ENCODE peak calls at places on chromosome 5, in nine cellular contexts. One of them, this sample, is unnamed.

GRCh38 chr5:38607396-38607795 is 51.0 kb upstream of the LIFR start:
- DNase-seq in mucosa of gallbladder: no peak
- DNase-seq in Caki2: no peak
- DNase-seq in upper lobe of left lung: no peak
- DNase-seq in H1: no peak
- DNase-seq in stimulated activated CD8-positive, alpha-beta memory T cell treated with anti-CD3 and anti-CD28 coated beads, Interleukin-7, amount 100 ng/mL, for 1 hour: no peak
- DNase-seq in Daoy: peak; percentile 60
- DNase-seq in activated naive CD4-positive, alpha-beta T cell: no peak
- DNase-seq in activated CD4-positive, CD25-positive, alpha-beta regulatory T cell treated with anti-CD3 and anti-CD28 coated beads, Interleukin-2, amount 50 U/mL, for 72 hours: no peak
- DNase-seq in this sample: no peak

GRCh38 chr5:151637676-151638075 is 46.5 kb upstream of the FAT2 start:
- DNase-seq in activated CD4-positive, CD25-positive, alpha-beta regulatory T cell treated with anti-CD3 and anti-CD28 coated beads, Interleukin-2, amount 50 U/mL, for 72 hours: no peak
- DNase-seq in stimulated activated CD8-positive, alpha-beta memory T cell treated with anti-CD3 and anti-CD28 coated beads, Interleukin-7, amount 100 ng/mL, for 1 hour: no peak
- DNase-seq in upper lobe of left lung: no peak
- DNase-seq in mucosa of gallbladder: no peak
- DNase-seq in H1: no peak
- DNase-seq in activated naive CD4-positive, alpha-beta T cell: no peak
- DNase-seq in Daoy: no peak
- DNase-seq in Caki2: no peak
- DNase-seq in this sample: peak; percentile 76

GRCh38 chr5:149063017-149063687 is at the start of gene SH3TC2:
- DNase-seq in stimulated activated CD8-positive, alpha-beta memory T cell treated with anti-CD3 and anti-CD28 coated beads, Interleukin-7, amount 100 ng/mL, for 1 hour: no peak
- DNase-seq in H1: peak; percentile 59
- DNase-seq in Daoy: peak; percentile 58
- DNase-seq in mucosa of gallbladder: peak; percentile 55
- DNase-seq in activated naive CD4-positive, alpha-beta T cell: no peak
- DNase-seq in activated CD4-positive, CD25-positive, alpha-beta regulatory T cell treated with anti-CD3 and anti-CD28 coated beads, Interleukin-2, amount 50 U/mL, for 72 hours: no peak
- DNase-seq in upper lobe of left lung: peak; percentile 59
- DNase-seq in Caki2: peak; percentile 58
- DNase-seq in this sample: no peak

GRCh38 chr5:124908603-124909451 is 162.4 kb upstream of the ZNF608 start:
- DNase-seq in stimulated activated CD8-positive, alpha-beta memory T cell treated with anti-CD3 and anti-CD28 coated beads, Interleukin-7, amount 100 ng/mL, for 1 hour: no peak
- DNase-seq in activated naive CD4-positive, alpha-beta T cell: no peak
- DNase-seq in H1: no peak
- DNase-seq in upper lobe of left lung: no peak
- DNase-seq in activated CD4-positive, CD25-positive, alpha-beta regulatory T cell treated with anti-CD3 and anti-CD28 coated beads, Interleukin-2, amount 50 U/mL, for 72 hours: no peak
- DNase-seq in Caki2: peak; percentile 64
- DNase-seq in Daoy: peak; percentile 69
- DNase-seq in mucosa of gallbladder: peak; percentile 35
- DNase-seq in this sample: no peak

GRCh38 chr5:19584131-19584530 is 403.9 kb downstream of the CDH18 start:
- DNase-seq in H1: no peak
- DNase-seq in Caki2: no peak
- DNase-seq in activated CD4-positive, CD25-positive, alpha-beta regulatory T cell treated with anti-CD3 and anti-CD28 coated beads, Interleukin-2, amount 50 U/mL, for 72 hours: no peak
- DNase-seq in activated naive CD4-positive, alpha-beta T cell: no peak
- DNase-seq in mucosa of gallbladder: no peak
- DNase-seq in upper lobe of left lung: no peak
- DNase-seq in stimulated activated CD8-positive, alpha-beta memory T cell treated with anti-CD3 and anti-CD28 coated beads, Interleukin-7, amount 100 ng/mL, for 1 hour: no peak
- DNase-seq in Daoy: no peak
- DNase-seq in this sample: no peak

GRCh38 chr5:114249838-114250237 is 112.0 kb upstream of the KCNN2 start:
- DNase-seq in upper lobe of left lung: no peak
- DNase-seq in stimulated activated CD8-positive, alpha-beta memory T cell treated with anti-CD3 and anti-CD28 coated beads, Interleukin-7, amount 100 ng/mL, for 1 hour: no peak
- DNase-seq in mucosa of gallbladder: no peak
- DNase-seq in Caki2: no peak
- DNase-seq in activated naive CD4-positive, alpha-beta T cell: no peak
- DNase-seq in H1: no peak
- DNase-seq in activated CD4-positive, CD25-positive, alpha-beta regulatory T cell treated with anti-CD3 and anti-CD28 coated beads, Interleukin-2, amount 50 U/mL, for 72 hours: no peak
- DNase-seq in Daoy: no peak
- DNase-seq in this sample: no peak

GRCh38 chr5:133779828-133780475 is 167.6 kb upstream of the FSTL4 start:
- DNase-seq in mucosa of gallbladder: no peak
- DNase-seq in Daoy: no peak
- DNase-seq in activated CD4-positive, CD25-positive, alpha-beta regulatory T cell treated with anti-CD3 and anti-CD28 coated beads, Interleukin-2, amount 50 U/mL, for 72 hours: no peak
- DNase-seq in stimulated activated CD8-positive, alpha-beta memory T cell treated with anti-CD3 and anti-CD28 coated beads, Interleukin-7, amount 100 ng/mL, for 1 hour: no peak
- DNase-seq in upper lobe of left lung: no peak
- DNase-seq in activated naive CD4-positive, alpha-beta T cell: no peak
- DNase-seq in Caki2: no peak
- DNase-seq in H1: no peak
- DNase-seq in this sample: no peak

GRCh38 chr5:67065697-67066096 is 130.9 kb downstream of the CD180 start:
- DNase-seq in Caki2: no peak
- DNase-seq in mucosa of gallbladder: no peak
- DNase-seq in activated CD4-positive, CD25-positive, alpha-beta regulatory T cell treated with anti-CD3 and anti-CD28 coated beads, Interleukin-2, amount 50 U/mL, for 72 hours: no peak
- DNase-seq in Daoy: no peak
- DNase-seq in H1: no peak
- DNase-seq in stimulated activated CD8-positive, alpha-beta memory T cell treated with anti-CD3 and anti-CD28 coated beads, Interleukin-7, amount 100 ng/mL, for 1 hour: no peak
- DNase-seq in upper lobe of left lung: no peak
- DNase-seq in activated naive CD4-positive, alpha-beta T cell: no peak
- DNase-seq in this sample: no peak

GRCh38 chr5:58439094-58439644 is 20.7 kb downstream of the PLK2 start:
- DNase-seq in stimulated activated CD8-positive, alpha-beta memory T cell treated with anti-CD3 and anti-CD28 coated beads, Interleukin-7, amount 100 ng/mL, for 1 hour: no peak
- DNase-seq in activated naive CD4-positive, alpha-beta T cell: no peak
- DNase-seq in upper lobe of left lung: no peak
- DNase-seq in Caki2: no peak
- DNase-seq in mucosa of gallbladder: no peak
- DNase-seq in activated CD4-positive, CD25-positive, alpha-beta regulatory T cell treated with anti-CD3 and anti-CD28 coated beads, Interleukin-2, amount 50 U/mL, for 72 hours: no peak
- DNase-seq in Daoy: no peak
- DNase-seq in H1: no peak
- DNase-seq in this sample: no peak

GRCh38 chr5:176629853-176630680 is at the start of the genes EIF4E1B and SNCB:
- DNase-seq in H1: no peak
- DNase-seq in activated naive CD4-positive, alpha-beta T cell: no peak
- DNase-seq in activated CD4-positive, CD25-positive, alpha-beta regulatory T cell treated with anti-CD3 and anti-CD28 coated beads, Interleukin-2, amount 50 U/mL, for 72 hours: peak; percentile 33
- DNase-seq in mucosa of gallbladder: no peak
- DNase-seq in Daoy: peak; percentile 75
- DNase-seq in upper lobe of left lung: peak; percentile 90
- DNase-seq in Caki2: peak; percentile 48
- DNase-seq in stimulated activated CD8-positive, alpha-beta memory T cell treated with anti-CD3 and anti-CD28 coated beads, Interleukin-7, amount 100 ng/mL, for 1 hour: no peak
- DNase-seq in this sample: no peak

GRCh38 chr5:151259931-151260330 is 6.9 kb downstream of the GM2A start:
- DNase-seq in mucosa of gallbladder: no peak
- DNase-seq in Caki2: no peak
- DNase-seq in H1: no peak
- DNase-seq in activated CD4-positive, CD25-positive, alpha-beta regulatory T cell treated with anti-CD3 and anti-CD28 coated beads, Interleukin-2, amount 50 U/mL, for 72 hours: no peak
- DNase-seq in Daoy: no peak
- DNase-seq in stimulated activated CD8-positive, alpha-beta memory T cell treated with anti-CD3 and anti-CD28 coated beads, Interleukin-7, amount 100 ng/mL, for 1 hour: no peak
- DNase-seq in activated naive CD4-positive, alpha-beta T cell: no peak
- DNase-seq in upper lobe of left lung: no peak
- DNase-seq in this sample: no peak

GRCh38 chr5:173972844-173973613 is 15.9 kb upstream of the C5orf47 start:
- DNase-seq in upper lobe of left lung: peak; percentile 82
- DNase-seq in stimulated activated CD8-positive, alpha-beta memory T cell treated with anti-CD3 and anti-CD28 coated beads, Interleukin-7, amount 100 ng/mL, for 1 hour: peak; percentile 59
- DNase-seq in mucosa of gallbladder: peak; percentile 89
- DNase-seq in activated CD4-positive, CD25-positive, alpha-beta regulatory T cell treated with anti-CD3 and anti-CD28 coated beads, Interleukin-2, amount 50 U/mL, for 72 hours: peak; percentile 70
- DNase-seq in Daoy: peak; percentile 84
- DNase-seq in H1: peak; percentile 70
- DNase-seq in activated naive CD4-positive, alpha-beta T cell: peak; percentile 55
- DNase-seq in Caki2: peak; percentile 57
- DNase-seq in this sample: peak; percentile 96

GRCh38 chr5:3954633-3955032 is 359.0 kb downstream of the IRX1 start:
- DNase-seq in activated CD4-positive, CD25-positive, alpha-beta regulatory T cell treated with anti-CD3 and anti-CD28 coated beads, Interleukin-2, amount 50 U/mL, for 72 hours: no peak
- DNase-seq in Daoy: no peak
- DNase-seq in H1: no peak
- DNase-seq in activated naive CD4-positive, alpha-beta T cell: no peak
- DNase-seq in upper lobe of left lung: no peak
- DNase-seq in Caki2: no peak
- DNase-seq in stimulated activated CD8-positive, alpha-beta memory T cell treated with anti-CD3 and anti-CD28 coated beads, Interleukin-7, amount 100 ng/mL, for 1 hour: no peak
- DNase-seq in mucosa of gallbladder: no peak
- DNase-seq in this sample: no peak

GRCh38 chr5:116887104-116887503 is 312.5 kb upstream of the SEMA6A start:
- DNase-seq in Caki2: no peak
- DNase-seq in mucosa of gallbladder: no peak
- DNase-seq in activated CD4-positive, CD25-positive, alpha-beta regulatory T cell treated with anti-CD3 and anti-CD28 coated beads, Interleukin-2, amount 50 U/mL, for 72 hours: no peak
- DNase-seq in stimulated activated CD8-positive, alpha-beta memory T cell treated with anti-CD3 and anti-CD28 coated beads, Interleukin-7, amount 100 ng/mL, for 1 hour: no peak
- DNase-seq in upper lobe of left lung: no peak
- DNase-seq in activated naive CD4-positive, alpha-beta T cell: no peak
- DNase-seq in Daoy: no peak
- DNase-seq in H1: no peak
- DNase-seq in this sample: no peak

GRCh38 chr5:139878093-139878492 is 82.5 kb downstream of the PSD2 start:
- DNase-seq in Daoy: peak; percentile 27
- DNase-seq in activated CD4-positive, CD25-positive, alpha-beta regulatory T cell treated with anti-CD3 and anti-CD28 coated beads, Interleukin-2, amount 50 U/mL, for 72 hours: no peak
- DNase-seq in activated naive CD4-positive, alpha-beta T cell: no peak
- DNase-seq in H1: no peak
- DNase-seq in mucosa of gallbladder: peak; percentile 16
- DNase-seq in Caki2: peak; percentile 8
- DNase-seq in stimulated activated CD8-positive, alpha-beta memory T cell treated with anti-CD3 and anti-CD28 coated beads, Interleukin-7, amount 100 ng/mL, for 1 hour: no peak
- DNase-seq in upper lobe of left lung: no peak
- DNase-seq in this sample: no peak

GRCh38 chr5:61678966-61679365 is 346.9 kb downstream of the ZSWIM6 start:
- DNase-seq in activated CD4-positive, CD25-positive, alpha-beta regulatory T cell treated with anti-CD3 and anti-CD28 coated beads, Interleukin-2, amount 50 U/mL, for 72 hours: no peak
- DNase-seq in Caki2: no peak
- DNase-seq in upper lobe of left lung: no peak
- DNase-seq in activated naive CD4-positive, alpha-beta T cell: no peak
- DNase-seq in mucosa of gallbladder: no peak
- DNase-seq in H1: no peak
- DNase-seq in Daoy: peak; percentile 31
- DNase-seq in stimulated activated CD8-positive, alpha-beta memory T cell treated with anti-CD3 and anti-CD28 coated beads, Interleukin-7, amount 100 ng/mL, for 1 hour: no peak
- DNase-seq in this sample: no peak

GRCh38 chr5:107449369-107449768 is 221.4 kb downstream of the EFNA5 start:
- DNase-seq in Caki2: no peak
- DNase-seq in Daoy: no peak
- DNase-seq in activated CD4-positive, CD25-positive, alpha-beta regulatory T cell treated with anti-CD3 and anti-CD28 coated beads, Interleukin-2, amount 50 U/mL, for 72 hours: no peak
- DNase-seq in activated naive CD4-positive, alpha-beta T cell: no peak
- DNase-seq in mucosa of gallbladder: no peak
- DNase-seq in upper lobe of left lung: no peak
- DNase-seq in stimulated activated CD8-positive, alpha-beta memory T cell treated with anti-CD3 and anti-CD28 coated beads, Interleukin-7, amount 100 ng/mL, for 1 hour: no peak
- DNase-seq in H1: no peak
- DNase-seq in this sample: no peak

GRCh38 chr5:43242196-43242595 is 50.2 kb downstream of the NIM1K start:
- DNase-seq in activated naive CD4-positive, alpha-beta T cell: no peak
- DNase-seq in Daoy: no peak
- DNase-seq in H1: no peak
- DNase-seq in stimulated activated CD8-positive, alpha-beta memory T cell treated with anti-CD3 and anti-CD28 coated beads, Interleukin-7, amount 100 ng/mL, for 1 hour: no peak
- DNase-seq in mucosa of gallbladder: no peak
- DNase-seq in Caki2: no peak
- DNase-seq in upper lobe of left lung: no peak
- DNase-seq in activated CD4-positive, CD25-positive, alpha-beta regulatory T cell treated with anti-CD3 and anti-CD28 coated beads, Interleukin-2, amount 50 U/mL, for 72 hours: no peak
- DNase-seq in this sample: no peak

GRCh38 chr5:179906795-179907569 is 715 bp downstream of the TBC1D9B start:
- DNase-seq in Daoy: peak; percentile 32
- DNase-seq in activated CD4-positive, CD25-positive, alpha-beta regulatory T cell treated with anti-CD3 and anti-CD28 coated beads, Interleukin-2, amount 50 U/mL, for 72 hours: peak; percentile 41
- DNase-seq in stimulated activated CD8-positive, alpha-beta memory T cell treated with anti-CD3 and anti-CD28 coated beads, Interleukin-7, amount 100 ng/mL, for 1 hour: no peak
- DNase-seq in activated naive CD4-positive, alpha-beta T cell: no peak
- DNase-seq in Caki2: peak; percentile 38
- DNase-seq in upper lobe of left lung: peak; percentile 72
- DNase-seq in mucosa of gallbladder: no peak
- DNase-seq in H1: no peak
- DNase-seq in this sample: no peak

GRCh38 chr5:51652980-51653379 is 269.7 kb downstream of the ISL1 start:
- DNase-seq in upper lobe of left lung: no peak
- DNase-seq in activated naive CD4-positive, alpha-beta T cell: no peak
- DNase-seq in Caki2: peak; percentile 54
- DNase-seq in stimulated activated CD8-positive, alpha-beta memory T cell treated with anti-CD3 and anti-CD28 coated beads, Interleukin-7, amount 100 ng/mL, for 1 hour: no peak
- DNase-seq in Daoy: peak; percentile 3
- DNase-seq in H1: no peak
- DNase-seq in activated CD4-positive, CD25-positive, alpha-beta regulatory T cell treated with anti-CD3 and anti-CD28 coated beads, Interleukin-2, amount 50 U/mL, for 72 hours: no peak
- DNase-seq in mucosa of gallbladder: no peak
- DNase-seq in this sample: no peak

GRCh38 chr5:136016945-136017530 is 11.8 kb upstream of the TGFBI start:
- DNase-seq in mucosa of gallbladder: no peak
- DNase-seq in upper lobe of left lung: no peak
- DNase-seq in Daoy: peak; percentile 100
- DNase-seq in activated CD4-positive, CD25-positive, alpha-beta regulatory T cell treated with anti-CD3 and anti-CD28 coated beads, Interleukin-2, amount 50 U/mL, for 72 hours: no peak
- DNase-seq in stimulated activated CD8-positive, alpha-beta memory T cell treated with anti-CD3 and anti-CD28 coated beads, Interleukin-7, amount 100 ng/mL, for 1 hour: no peak
- DNase-seq in activated naive CD4-positive, alpha-beta T cell: no peak
- DNase-seq in H1: no peak
- DNase-seq in Caki2: peak; percentile 94
- DNase-seq in this sample: no peak

GRCh38 chr5:107519900-107520354 is 150.8 kb downstream of the EFNA5 start:
- DNase-seq in activated naive CD4-positive, alpha-beta T cell: no peak
- DNase-seq in Caki2: peak; percentile 61
- DNase-seq in stimulated activated CD8-positive, alpha-beta memory T cell treated with anti-CD3 and anti-CD28 coated beads, Interleukin-7, amount 100 ng/mL, for 1 hour: no peak
- DNase-seq in activated CD4-positive, CD25-positive, alpha-beta regulatory T cell treated with anti-CD3 and anti-CD28 coated beads, Interleukin-2, amount 50 U/mL, for 72 hours: no peak
- DNase-seq in upper lobe of left lung: no peak
- DNase-seq in H1: no peak
- DNase-seq in mucosa of gallbladder: no peak
- DNase-seq in Daoy: peak; percentile 31
- DNase-seq in this sample: no peak

GRCh38 chr5:76960004-76960625 is 7.3 kb downstream of the CRHBP start:
- DNase-seq in upper lobe of left lung: no peak
- DNase-seq in Daoy: peak; percentile 83
- DNase-seq in H1: no peak
- DNase-seq in activated CD4-positive, CD25-positive, alpha-beta regulatory T cell treated with anti-CD3 and anti-CD28 coated beads, Interleukin-2, amount 50 U/mL, for 72 hours: no peak
- DNase-seq in activated naive CD4-positive, alpha-beta T cell: no peak
- DNase-seq in Caki2: no peak
- DNase-seq in stimulated activated CD8-positive, alpha-beta memory T cell treated with anti-CD3 and anti-CD28 coated beads, Interleukin-7, amount 100 ng/mL, for 1 hour: no peak
- DNase-seq in mucosa of gallbladder: no peak
- DNase-seq in this sample: no peak

GRCh38 chr5:179385892-179386291 is 40.6 kb upstream of the ADAMTS2 start:
- DNase-seq in activated naive CD4-positive, alpha-beta T cell: no peak
- DNase-seq in upper lobe of left lung: no peak
- DNase-seq in H1: no peak
- DNase-seq in Daoy: no peak
- DNase-seq in Caki2: no peak
- DNase-seq in activated CD4-positive, CD25-positive, alpha-beta regulatory T cell treated with anti-CD3 and anti-CD28 coated beads, Interleukin-2, amount 50 U/mL, for 72 hours: no peak
- DNase-seq in mucosa of gallbladder: no peak
- DNase-seq in stimulated activated CD8-positive, alpha-beta memory T cell treated with anti-CD3 and anti-CD28 coated beads, Interleukin-7, amount 100 ng/mL, for 1 hour: no peak
- DNase-seq in this sample: no peak

GRCh38 chr5:133565993-133566392 is 46.3 kb downstream of the FSTL4 start:
- DNase-seq in Caki2: peak; percentile 16
- DNase-seq in mucosa of gallbladder: peak; percentile 19
- DNase-seq in upper lobe of left lung: no peak
- DNase-seq in activated CD4-positive, CD25-positive, alpha-beta regulatory T cell treated with anti-CD3 and anti-CD28 coated beads, Interleukin-2, amount 50 U/mL, for 72 hours: no peak
- DNase-seq in H1: no peak
- DNase-seq in stimulated activated CD8-positive, alpha-beta memory T cell treated with anti-CD3 and anti-CD28 coated beads, Interleukin-7, amount 100 ng/mL, for 1 hour: no peak
- DNase-seq in activated naive CD4-positive, alpha-beta T cell: no peak
- DNase-seq in Daoy: peak; percentile 30
- DNase-seq in this sample: no peak

GRCh38 chr5:169628891-169629290 is 8.2 kb upstream of the DOCK2 start:
- DNase-seq in activated naive CD4-positive, alpha-beta T cell: no peak
- DNase-seq in H1: no peak
- DNase-seq in activated CD4-positive, CD25-positive, alpha-beta regulatory T cell treated with anti-CD3 and anti-CD28 coated beads, Interleukin-2, amount 50 U/mL, for 72 hours: no peak
- DNase-seq in upper lobe of left lung: no peak
- DNase-seq in stimulated activated CD8-positive, alpha-beta memory T cell treated with anti-CD3 and anti-CD28 coated beads, Interleukin-7, amount 100 ng/mL, for 1 hour: no peak
- DNase-seq in mucosa of gallbladder: no peak
- DNase-seq in Caki2: no peak
- DNase-seq in Daoy: no peak
- DNase-seq in this sample: no peak

GRCh38 chr5:44663991-44664710 is 144.6 kb upstream of the MRPS30 start:
- DNase-seq in H1: no peak
- DNase-seq in Daoy: no peak
- DNase-seq in Caki2: no peak
- DNase-seq in upper lobe of left lung: peak; percentile 52
- DNase-seq in activated naive CD4-positive, alpha-beta T cell: no peak
- DNase-seq in mucosa of gallbladder: no peak
- DNase-seq in activated CD4-positive, CD25-positive, alpha-beta regulatory T cell treated with anti-CD3 and anti-CD28 coated beads, Interleukin-2, amount 50 U/mL, for 72 hours: no peak
- DNase-seq in stimulated activated CD8-positive, alpha-beta memory T cell treated with anti-CD3 and anti-CD28 coated beads, Interleukin-7, amount 100 ng/mL, for 1 hour: no peak
- DNase-seq in this sample: no peak

GRCh38 chr5:43044181-43044914 is 4.2 kb upstream of the ANXA2R start:
- DNase-seq in Caki2: no peak
- DNase-seq in H1: no peak
- DNase-seq in mucosa of gallbladder: no peak
- DNase-seq in stimulated activated CD8-positive, alpha-beta memory T cell treated with anti-CD3 and anti-CD28 coated beads, Interleukin-7, amount 100 ng/mL, for 1 hour: no peak
- DNase-seq in upper lobe of left lung: peak; percentile 47
- DNase-seq in activated naive CD4-positive, alpha-beta T cell: no peak
- DNase-seq in activated CD4-positive, CD25-positive, alpha-beta regulatory T cell treated with anti-CD3 and anti-CD28 coated beads, Interleukin-2, amount 50 U/mL, for 72 hours: no peak
- DNase-seq in Daoy: no peak
- DNase-seq in this sample: peak; percentile 84

GRCh38 chr5:171750316-171750788 is 35.3 kb upstream of the SMIM23 start:
- DNase-seq in activated naive CD4-positive, alpha-beta T cell: no peak
- DNase-seq in mucosa of gallbladder: no peak
- DNase-seq in stimulated activated CD8-positive, alpha-beta memory T cell treated with anti-CD3 and anti-CD28 coated beads, Interleukin-7, amount 100 ng/mL, for 1 hour: no peak
- DNase-seq in upper lobe of left lung: peak; percentile 35
- DNase-seq in H1: no peak
- DNase-seq in Caki2: peak; percentile 9
- DNase-seq in Daoy: peak; percentile 58
- DNase-seq in activated CD4-positive, CD25-positive, alpha-beta regulatory T cell treated with anti-CD3 and anti-CD28 coated beads, Interleukin-2, amount 50 U/mL, for 72 hours: no peak
- DNase-seq in this sample: no peak

GRCh38 chr5:76545184-76545583 is 78.0 kb downstream of the F2RL2 start:
- DNase-seq in Caki2: no peak
- DNase-seq in Daoy: no peak
- DNase-seq in activated CD4-positive, CD25-positive, alpha-beta regulatory T cell treated with anti-CD3 and anti-CD28 coated beads, Interleukin-2, amount 50 U/mL, for 72 hours: no peak
- DNase-seq in stimulated activated CD8-positive, alpha-beta memory T cell treated with anti-CD3 and anti-CD28 coated beads, Interleukin-7, amount 100 ng/mL, for 1 hour: no peak
- DNase-seq in mucosa of gallbladder: no peak
- DNase-seq in H1: no peak
- DNase-seq in activated naive CD4-positive, alpha-beta T cell: no peak
- DNase-seq in upper lobe of left lung: no peak
- DNase-seq in this sample: no peak

GRCh38 chr5:174355208-174355612 is 309.7 kb downstream of the NSG2 start:
- DNase-seq in Caki2: peak; percentile 97
- DNase-seq in activated CD4-positive, CD25-positive, alpha-beta regulatory T cell treated with anti-CD3 and anti-CD28 coated beads, Interleukin-2, amount 50 U/mL, for 72 hours: no peak
- DNase-seq in activated naive CD4-positive, alpha-beta T cell: no peak
- DNase-seq in mucosa of gallbladder: no peak
- DNase-seq in Daoy: peak; percentile 90
- DNase-seq in H1: no peak
- DNase-seq in stimulated activated CD8-positive, alpha-beta memory T cell treated with anti-CD3 and anti-CD28 coated beads, Interleukin-7, amount 100 ng/mL, for 1 hour: no peak
- DNase-seq in upper lobe of left lung: no peak
- DNase-seq in this sample: no peak